ENCODE peak calls at places on chromosomes 5 and 9, in six cellular contexts. K is kidney, D is mucosa of descending colon, T is adrenal gland, L is fibroblast of mammary gland, H is vagina. V is an unnamed sample.

GRCh38 chr5:37837101-37838032 is 2.5 kb downstream of the GDNF start:
- DNase-seq in K (peak; percentile 91), L (peak; percentile 78), D (peak; percentile 76), H (no peak), T (peak; percentile 80), V (peak; percentile 15)

GRCh38 chr9:93133641-93134017 is 422 bp downstream of the NINJ1 start:
- DNase-seq in T (peak; percentile 88), D (peak; percentile 83), K (peak; percentile 91), H (no peak), L (peak; percentile 81), V (no peak)

GRCh38 chr9:128921881-128922763 is 1.3 kb downstream of the PHYHD1 start:
- DNase-seq in D (peak; percentile 51), L (peak; percentile 54), T (peak; percentile 52), K (peak; percentile 88), H (no peak), V (no peak)

GRCh38 chr5:68252678-68253520 is 37.3 kb downstream of the PIK3R1 start:
- DNase-seq in H (no peak), K (no peak), L (peak; percentile 85), T (peak; percentile 76), D (no peak), V (peak; percentile 42)

GRCh38 chr5:126370796-126371718 is 52.2 kb upstream of the GRAMD2B start:
- DNase-seq in H (no peak), T (no peak), D (peak; percentile 71), K (peak; percentile 78), L (peak; percentile 61), V (no peak)

GRCh38 chr5:172450861-172451695 is 3.2 kb downstream of the SH3PXD2B start:
- DNase-seq in T (peak; percentile 74), H (no peak), L (peak; percentile 68), K (no peak), D (no peak), V (no peak)

GRCh38 chr9:119234636-119235035 is 134.6 kb downstream of the BRINP1 start:
- DNase-seq in L (no peak), T (no peak), D (no peak), H (no peak), K (no peak), V (no peak)

GRCh38 chr9:114769664-114770063 is 36.2 kb downstream of the TNFSF15 start:
- DNase-seq in K (no peak), L (peak; percentile 41), D (no peak), T (no peak), H (no peak), V (no peak)

GRCh38 chr9:93309889-93310425 is 126.0 kb downstream of the WNK2 start:
- DNase-seq in T (no peak), D (peak; percentile 14), L (no peak), K (no peak), H (no peak), V (no peak)

GRCh38 chr9:108133101-108133500 is 643.5 kb upstream of the KLF4 start:
- DNase-seq in L (no peak), H (no peak), T (no peak), K (no peak), D (no peak), V (no peak)

GRCh38 chr5:34452170-34452828 is 203.8 kb upstream of the RAI14 start:
- DNase-seq in T (no peak), D (no peak), L (peak; percentile 69), K (no peak), H (no peak), V (peak; percentile 68)

GRCh38 chr9:38162332-38162985 is 93.4 kb upstream of the SHB start:
- DNase-seq in L (no peak), T (no peak), K (no peak), H (no peak), D (no peak), V (peak; percentile 41)

GRCh38 chr5:88785396-88786216 is 97.4 kb downstream of the MEF2C start:
- DNase-seq in T (peak; percentile 64), D (no peak), K (no peak), L (peak; percentile 94), H (no peak), V (no peak)

GRCh38 chr5:124457901-124458300 is 288.5 kb downstream of the ZNF608 start:
- DNase-seq in H (no peak), L (no peak), D (no peak), K (no peak), T (no peak), V (no peak)

GRCh38 chr5:65867509-65868195 is 58.7 kb upstream of the ERBIN start:
- DNase-seq in D (no peak), T (no peak), L (no peak), K (no peak), H (no peak), V (no peak)

GRCh38 chr9:37529111-37529510 is 43.4 kb downstream of the POLR1E start:
- DNase-seq in H (no peak), T (no peak), K (peak; percentile 82), D (peak; percentile 46), L (peak; percentile 55), V (no peak)

GRCh38 chr5:139358064-139358463 is 16.4 kb downstream of the PAIP2 start:
- DNase-seq in K (no peak), L (no peak), H (no peak), T (no peak), D (no peak), V (no peak)

GRCh38 chr5:82403026-82403425 is 124.9 kb upstream of the RPS23 start:
- DNase-seq in D (no peak), L (no peak), H (no peak), K (no peak), T (no peak), V (no peak)

GRCh38 chr5:167952278-167952990 is 339.0 kb upstream of the WWC1 start:
- DNase-seq in L (no peak), K (no peak), D (no peak), T (no peak), H (no peak), V (no peak)

GRCh38 chr9:99299214-99300102 is 77.4 kb downstream of the SEC61B start:
- DNase-seq in H (no peak), K (no peak), L (peak; percentile 77), D (no peak), T (peak; percentile 29), V (no peak)

GRCh38 chr9:104774831-104775573 is 11.1 kb downstream of the NIPSNAP3B start:
- DNase-seq in T (no peak), H (no peak), K (no peak), L (no peak), D (no peak), V (no peak)

GRCh38 chr5:79858097-79858723 is 132.9 kb downstream of the MTX3 start:
- DNase-seq in H (peak; percentile 28), T (peak; percentile 85), K (no peak), D (peak; percentile 79), L (peak; percentile 64), V (peak; percentile 36)

GRCh38 chr5:41637869-41638268 is 127.5 kb upstream of the PLCXD3 start:
- DNase-seq in H (no peak), K (no peak), T (no peak), L (no peak), D (no peak), V (no peak)
- TF ChIP-seq CTCF in H (no peak), K (no peak), T (no peak), L (peak; percentile 33), D (no peak), V (peak; percentile 33)

DNA sequence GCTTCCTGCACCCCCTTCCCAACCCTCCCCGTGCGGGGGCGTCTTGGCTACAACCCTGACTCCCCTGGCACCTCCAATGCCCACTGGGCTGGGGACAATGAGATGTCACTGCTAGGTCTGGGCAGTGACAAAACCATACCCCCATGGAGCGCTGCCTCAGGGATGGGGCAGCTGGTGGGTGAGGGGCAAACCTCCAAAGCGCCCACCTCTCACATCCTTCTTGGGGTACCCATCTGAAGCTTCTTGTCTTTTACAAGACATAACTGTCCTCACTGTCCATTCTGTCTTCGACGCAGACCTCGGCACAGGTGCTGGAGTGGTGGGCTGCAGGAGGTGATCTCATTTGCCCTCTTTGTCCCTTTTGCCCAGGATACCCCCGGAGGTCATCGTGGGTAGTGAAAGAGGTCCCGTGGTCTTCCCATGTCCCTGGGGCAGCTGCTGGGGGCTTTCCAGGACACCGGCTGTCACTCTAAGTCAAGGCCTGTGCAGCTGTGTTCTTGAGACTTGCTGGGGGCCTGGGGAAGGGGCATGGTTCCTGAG is 27.8 kb upstream of the CSF1R start:
- DNase-seq in K (peak; percentile 48), D (no peak), T (peak; percentile 12), H (no peak), L (no peak), V (no peak)
- H3K4me3 ChIP-seq in K (no peak overlapping the region), D (no peak overlapping the region), T (no peak overlapping the region), H (no peak overlapping the region), L (no peak overlapping the region), V (no peak overlapping the region)

GRCh38 chr9:134982311-134982710 is 64.6 kb upstream of the FCN1 start:
- DNase-seq in D (no peak), H (no peak), T (no peak), L (no peak), K (peak; percentile 25), V (no peak)

GRCh38 chr9:134983506-134984371 is 66.0 kb upstream of the FCN1 start:
- DNase-seq in L (no peak), D (no peak), T (no peak), K (peak; percentile 31), H (no peak), V (no peak)

GRCh38 chr9:134981829-134982228 is 64.1 kb upstream of the FCN1 start:
- DNase-seq in L (no peak), D (no peak), T (no peak), H (no peak), K (peak; percentile 17), V (no peak)

GRCh38 chr9:134984372-134985240 is 66.9 kb upstream of the FCN1 start:
- DNase-seq in H (no peak), K (peak; percentile 41), L (no peak), D (no peak), T (no peak), V (no peak)

GRCh38 chr9:134983094-134983493 is 65.4 kb upstream of the FCN1 start:
- DNase-seq in T (peak; percentile 44), K (peak; percentile 44), L (peak; percentile 17), H (no peak), D (peak; percentile 43), V (no peak)
- TF ChIP-seq CTCF in T (peak; percentile 41), K (peak; percentile 9), L (peak; percentile 35), H (peak; percentile 34), D (no peak), V (peak; percentile 15)

DNA sequence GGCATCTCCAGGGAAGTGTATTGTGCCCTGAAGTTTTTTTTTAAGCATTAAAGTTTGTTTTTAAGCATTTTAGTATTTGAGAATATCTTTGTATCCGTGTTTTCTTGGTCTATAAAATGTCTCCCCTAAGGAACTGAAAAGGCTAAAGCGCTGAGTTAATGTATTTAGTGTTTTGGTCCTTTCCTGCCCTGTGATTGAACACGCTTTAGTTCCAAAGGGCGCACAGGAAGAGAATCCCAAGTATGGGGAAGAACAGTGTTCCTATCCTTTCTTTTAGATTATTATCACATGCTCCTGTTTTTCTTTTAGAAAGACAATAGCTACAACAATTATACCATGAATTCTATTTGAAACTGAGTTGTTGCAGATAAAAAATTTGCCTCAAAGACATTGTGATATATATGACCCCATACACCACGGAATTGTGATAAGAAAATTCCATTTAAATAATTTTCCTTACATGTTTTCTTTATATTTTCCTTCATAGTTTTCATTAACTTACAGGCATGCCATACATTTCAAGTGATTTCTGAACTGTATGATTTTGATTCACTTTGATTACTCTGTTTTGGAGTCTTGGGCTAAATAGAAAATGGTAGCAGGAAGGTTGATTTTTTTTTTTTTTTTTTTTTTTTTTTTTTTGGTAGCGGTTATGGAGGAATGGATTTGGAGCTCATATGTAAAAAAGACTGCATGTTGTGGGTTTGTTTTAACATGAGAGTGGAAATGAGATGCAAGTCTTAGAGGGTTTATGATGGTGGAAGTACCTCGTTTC is 3.1 kb downstream of the HSPA4 start:
- DNase-seq in T (no peak), D (no peak), K (no peak), L (no peak), H (no peak), V (no peak)
- H3K4me3 ChIP-seq in T (no peak overlapping the region), D (no peak overlapping the region), K (peak overlapping the region; percentile 14), L (no peak overlapping the region), H (no peak overlapping the region), V (no peak overlapping the region)